ENCODE peak calls at places on chromosomes 16 and 17, in ten cellular contexts. A, Z, S, K, B, J, I, V, Q and W are unnamed samples.

GRCh38 chr16:7367309-7367708 is 34.7 kb downstream of the RBFOX1 start:
- DNase-seq in A (no peak), Z (no peak), S (no peak), K (no peak), B (no peak), J (no peak), I (no peak), V (no peak), Q (no peak), W (no peak)

GRCh38 chr17:50476545-50477315 is 1.9 kb upstream of the RSAD1 start:
- DNase-seq in A (no peak), Z (no peak), S (no peak), K (peak), B (no peak), J (no peak), I (no peak), V (no peak), Q (peak), W (no peak)

GRCh38 chr17:33667671-33668070 is 374.6 kb upstream of the ASIC2 start:
- DNase-seq in A (peak), Z (no peak), S (no peak), K (peak), B (no peak), J (peak), I (no peak), V (no peak), Q (no peak), W (no peak)

GRCh38 chr16:27258241-27258734 is 10.3 kb downstream of the NSMCE1 start:
- DNase-seq in A (no peak), Z (no peak), S (peak), K (no peak), B (no peak), J (no peak), I (no peak), V (no peak), Q (no peak), W (no peak)

GRCh38 chr17:81387235-81388060 is 7.8 kb upstream of the BAHCC1 start:
- DNase-seq in A (peak), Z (peak), S (no peak), K (peak), B (peak), J (peak), I (no peak), V (no peak), Q (peak), W (no peak)

GRCh38 chr16:71526111-71526998 is at the start of gene CHST4:
- DNase-seq in A (peak), Z (no peak), S (peak), K (peak), B (no peak), J (no peak), I (no peak), V (no peak), Q (no peak), W (peak)

GRCh38 chr16:1173778-1174451 is 21.0 kb downstream of the CACNA1H start:
- DNase-seq in A (no peak), Z (no peak), S (no peak), K (no peak), B (no peak), J (no peak), I (no peak), V (no peak), Q (no peak), W (no peak)

GRCh38 chr17:56131431-56131830 is 21.8 kb upstream of the ANKFN1 start:
- DNase-seq in A (no peak), Z (no peak), S (no peak), K (no peak), B (no peak), J (no peak), I (no peak), V (no peak), Q (no peak), W (no peak)

GRCh38 chr17:50603340-50603739 is 31.3 kb upstream of the ABCC3 start:
- DNase-seq in A (no peak), Z (no peak), S (no peak), K (no peak), B (no peak), J (no peak), I (no peak), V (no peak), Q (no peak), W (no peak)

GRCh38 chr16:54244061-54244886 is 42.3 kb downstream of the IRX3 start:
- DNase-seq in A (no peak), Z (no peak), S (no peak), K (no peak), B (no peak), J (no peak), I (no peak), V (no peak), Q (no peak), W (no peak)

GRCh38 chr17:67830440-67830839 is 5.1 kb downstream of the BPTF start:
- DNase-seq in A (no peak), Z (no peak), S (no peak), K (no peak), B (peak), J (no peak), I (no peak), V (no peak), Q (no peak), W (no peak)

GRCh38 chr16:52597772-52598483 is 51.0 kb upstream of the TOX3 start:
- DNase-seq in A (no peak), Z (peak), S (no peak), K (no peak), B (no peak), J (no peak), I (no peak), V (no peak), Q (peak), W (no peak)

GRCh38 chr17:33381201-33381600 is 88.1 kb upstream of the ASIC2 start:
- DNase-seq in A (no peak), Z (no peak), S (no peak), K (no peak), B (no peak), J (peak), I (no peak), V (no peak), Q (no peak), W (no peak)

GRCh38 chr17:81031571-81032550 is 3.1 kb upstream of the BAIAP2 start:
- DNase-seq in A (no peak), Z (no peak), S (no peak), K (no peak), B (no peak), J (no peak), I (no peak), V (no peak), Q (no peak), W (no peak)

GRCh38 chr17:8453326-8453725 is 17.6 kb downstream of the NDEL1 start:
- DNase-seq in A (no peak), Z (no peak), S (no peak), K (no peak), B (no peak), J (no peak), I (no peak), V (no peak), Q (no peak), W (no peak)

GRCh38 chr17:81665205-81666091 is 957 bp downstream of the OXLD1 start:
- DNase-seq in A (no peak), Z (no peak), S (no peak), K (no peak), B (no peak), J (no peak), I (no peak), V (no peak), Q (peak), W (no peak)

GRCh38 chr17:28552201-28552999 is at the start of gene UNC119:
- DNase-seq in A (peak), Z (peak), S (peak), K (peak), B (peak), J (peak), I (no peak), V (peak), Q (peak), W (peak)

GRCh38 chr17:33580215-33580614 is 287.1 kb upstream of the ASIC2 start:
- DNase-seq in A (no peak), Z (no peak), S (no peak), K (no peak), B (no peak), J (no peak), I (no peak), V (no peak), Q (no peak), W (no peak)

GRCh38 chr17:51422634-51423033 is 162.3 kb downstream of the UTP18 start:
- DNase-seq in A (no peak), Z (no peak), S (no peak), K (no peak), B (no peak), J (no peak), I (no peak), V (no peak), Q (no peak), W (no peak)

GRCh38 chr17:1928976-1929375 is 96.2 kb downstream of the RTN4RL1 start:
- DNase-seq in A (no peak), Z (no peak), S (no peak), K (no peak), B (no peak), J (peak), I (no peak), V (no peak), Q (no peak), W (no peak)

GRCh38 chr16:11258553-11259287 is 2.7 kb upstream of the SOCS1 start:
- DNase-seq in A (peak), Z (peak), S (peak), K (peak), B (peak), J (peak), I (no peak), V (peak), Q (peak), W (no peak)

GRCh38 chr16:87152221-87152755 is 164.9 kb downstream of the C16orf95 start:
- DNase-seq in A (no peak), Z (no peak), S (no peak), K (no peak), B (no peak), J (no peak), I (no peak), V (no peak), Q (no peak), W (no peak)

GRCh38 chr17:72619976-72620650 is 472.4 kb downstream of the SLC39A11 start:
- DNase-seq in A (no peak), Z (no peak), S (no peak), K (no peak), B (no peak), J (no peak), I (no peak), V (no peak), Q (no peak), W (no peak)

GRCh38 chr16:8893426-8893825 is 11.3 kb downstream of the LITAFD start:
- DNase-seq in A (no peak), Z (no peak), S (no peak), K (no peak), B (no peak), J (no peak), I (no peak), V (no peak), Q (no peak), W (no peak)

GRCh38 chr17:7851438-7852261 is 3.2 kb upstream of the TMEM88 start:
- DNase-seq in A (peak), Z (peak), S (peak), K (peak), B (peak), J (peak), I (no peak), V (peak), Q (peak), W (peak)

GRCh38 chr16:64590516-64590915 is 531.3 kb downstream of the CDH11 start:
- DNase-seq in A (no peak), Z (no peak), S (no peak), K (no peak), B (no peak), J (no peak), I (no peak), V (no peak), Q (no peak), W (no peak)

GRCh38 chr16:2365895-2366294 is 25.4 kb upstream of the ABCA3 start:
- DNase-seq in A (no peak), Z (no peak), S (no peak), K (peak), B (no peak), J (no peak), I (no peak), V (no peak), Q (no peak), W (no peak)

GRCh38 chr17:7130626-7131467 is 16.2 kb upstream of the ASGR2 start:
- DNase-seq in A (no peak), Z (no peak), S (no peak), K (no peak), B (peak), J (no peak), I (no peak), V (no peak), Q (peak), W (no peak)

GRCh38 chr16:35207059-35207999 is 1747.9 kb downstream of the TP53TG3F start:
- DNase-seq in A (no peak), Z (no peak), S (no peak), K (no peak), B (no peak), J (peak), I (no peak), V (no peak), Q (peak), W (no peak)

GRCh38 chr16:81003610-81004460 is 2.9 kb downstream of the CMC2 start:
- DNase-seq in A (no peak), Z (no peak), S (no peak), K (no peak), B (peak), J (no peak), I (no peak), V (no peak), Q (no peak), W (no peak)

GRCh38 chr16:24493859-24494258 is 45.5 kb upstream of the RBBP6 start:
- DNase-seq in A (no peak), Z (no peak), S (no peak), K (no peak), B (no peak), J (no peak), I (no peak), V (no peak), Q (no peak), W (peak)

GRCh38 chr17:75771334-75772281 is 6.6 kb upstream of the GALK1 start:
- DNase-seq in A (no peak), Z (no peak), S (peak), K (peak), B (no peak), J (no peak), I (no peak), V (no peak), Q (no peak), W (no peak)

GRCh38 chr16:28879261-28879840 is 1.1 kb downstream of the ATP2A1 start:
- DNase-seq in A (no peak), Z (no peak), S (no peak), K (no peak), B (no peak), J (no peak), I (no peak), V (no peak), Q (no peak), W (no peak)
- TF ChIP-seq POLR2A in A (no peak), Z (no peak), S (no peak), K (no peak), B (no peak), J (no peak), I (peak), V (no peak), Q (no peak), W (no peak)

DNA sequence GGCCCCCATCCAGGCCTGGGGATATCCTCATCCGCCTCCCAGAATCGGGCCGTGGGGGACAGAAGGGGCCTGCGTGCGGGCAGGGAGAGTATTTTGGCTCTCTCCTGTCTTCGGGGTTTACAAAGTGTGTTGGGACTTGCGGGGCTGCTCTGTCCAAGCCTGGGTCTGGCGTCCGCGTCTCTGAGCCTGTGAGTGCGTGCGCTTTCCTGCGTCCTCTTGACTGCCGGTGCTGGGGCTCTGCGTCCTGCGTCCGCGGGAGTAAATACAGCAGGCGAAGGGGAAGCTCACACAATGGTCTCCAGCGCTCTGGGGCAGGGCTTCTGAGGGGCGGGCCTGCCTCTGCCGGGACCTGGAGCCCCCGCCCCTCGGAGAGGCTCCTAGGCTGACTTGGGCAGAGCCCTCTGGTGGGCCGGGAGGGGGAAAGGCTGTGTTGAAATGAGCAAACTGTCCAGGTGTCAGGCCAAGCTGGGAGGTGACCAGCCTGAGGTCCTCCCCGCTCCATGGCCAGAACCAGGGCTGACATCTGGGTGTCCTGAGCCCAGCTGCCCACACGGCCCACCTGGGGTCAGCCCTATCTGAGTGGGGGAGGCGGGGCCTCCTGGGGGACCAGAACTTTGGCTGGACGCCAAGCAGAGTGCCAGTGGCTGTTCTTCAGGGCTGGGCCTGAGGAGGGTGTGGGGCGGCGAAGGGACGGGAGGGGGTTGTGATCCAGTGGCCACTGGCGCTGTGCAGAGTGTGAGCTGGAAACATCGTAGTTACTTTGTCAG is 233.6 kb downstream of the SEC14L1 start:
- DNase-seq in A (peak), Z (peak), S (peak), K (peak), B (peak), J (peak), I (no peak), V (peak), Q (peak), W (no peak)
- TF ChIP-seq POLR2A in A (peak), Z (no peak), S (peak), K (peak), B (peak), J (peak), I (no peak), V (peak), Q (peak), W (no peak)

DNA sequence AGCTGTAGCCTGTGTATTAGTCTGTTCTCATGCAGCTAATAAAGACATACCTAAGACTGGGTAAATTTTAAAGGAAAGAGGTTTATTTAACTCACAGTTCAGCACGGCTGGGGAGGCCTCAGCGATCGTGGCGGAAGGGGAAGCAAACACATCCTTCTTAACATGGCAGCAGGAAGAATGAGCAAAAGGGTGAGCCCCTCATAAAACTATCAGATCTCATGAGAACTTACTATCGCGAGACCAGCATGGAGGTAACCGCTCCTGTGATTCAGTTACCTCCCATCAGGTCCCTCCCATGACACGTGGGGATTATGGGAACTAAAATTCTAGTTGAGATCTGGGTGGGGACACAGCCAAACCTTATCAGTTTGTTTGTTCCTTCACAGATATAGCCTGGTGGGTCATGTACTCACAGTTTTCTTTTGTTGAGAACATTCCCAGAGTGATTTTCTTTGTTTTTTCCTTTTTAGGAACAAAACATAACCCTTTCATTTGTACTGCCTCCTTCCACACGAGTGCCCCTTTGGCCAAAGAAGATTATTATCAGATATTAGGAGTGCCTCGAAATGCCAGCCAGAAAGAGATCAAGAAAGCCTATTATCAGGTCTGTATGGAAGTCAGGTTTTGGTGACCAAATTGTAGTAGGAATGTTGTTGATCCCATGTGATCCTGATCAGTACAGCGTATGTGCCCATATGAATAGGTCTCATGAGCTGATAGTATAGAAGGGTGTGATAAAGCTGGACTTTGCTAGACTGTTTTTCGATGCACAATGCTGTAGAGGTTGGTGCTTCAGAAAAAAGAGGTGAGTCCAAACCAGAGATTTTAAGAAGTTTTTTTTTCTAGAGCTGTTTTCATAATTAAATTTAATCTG is 8.5 kb downstream of the DNAJA3 start:
- DNase-seq in A (no peak), Z (no peak), S (no peak), K (no peak), B (no peak), J (no peak), I (no peak), V (no peak), Q (no peak), W (no peak)
- TF ChIP-seq POLR2A in A (no peak), Z (no peak), S (no peak), K (no peak), B (no peak), J (no peak), I (no peak), V (no peak), Q (no peak), W (no peak)

GRCh38 chr16:31134625-31135534 is 647 bp downstream of the PRSS8 start:
- DNase-seq in A (no peak), Z (peak), S (peak), K (no peak), B (no peak), J (no peak), I (no peak), V (no peak), Q (peak), W (no peak)
- TF ChIP-seq POLR2A in A (no peak), Z (no peak), S (no peak), K (no peak), B (no peak), J (no peak), I (no peak), V (no peak), Q (peak), W (no peak)

DNA sequence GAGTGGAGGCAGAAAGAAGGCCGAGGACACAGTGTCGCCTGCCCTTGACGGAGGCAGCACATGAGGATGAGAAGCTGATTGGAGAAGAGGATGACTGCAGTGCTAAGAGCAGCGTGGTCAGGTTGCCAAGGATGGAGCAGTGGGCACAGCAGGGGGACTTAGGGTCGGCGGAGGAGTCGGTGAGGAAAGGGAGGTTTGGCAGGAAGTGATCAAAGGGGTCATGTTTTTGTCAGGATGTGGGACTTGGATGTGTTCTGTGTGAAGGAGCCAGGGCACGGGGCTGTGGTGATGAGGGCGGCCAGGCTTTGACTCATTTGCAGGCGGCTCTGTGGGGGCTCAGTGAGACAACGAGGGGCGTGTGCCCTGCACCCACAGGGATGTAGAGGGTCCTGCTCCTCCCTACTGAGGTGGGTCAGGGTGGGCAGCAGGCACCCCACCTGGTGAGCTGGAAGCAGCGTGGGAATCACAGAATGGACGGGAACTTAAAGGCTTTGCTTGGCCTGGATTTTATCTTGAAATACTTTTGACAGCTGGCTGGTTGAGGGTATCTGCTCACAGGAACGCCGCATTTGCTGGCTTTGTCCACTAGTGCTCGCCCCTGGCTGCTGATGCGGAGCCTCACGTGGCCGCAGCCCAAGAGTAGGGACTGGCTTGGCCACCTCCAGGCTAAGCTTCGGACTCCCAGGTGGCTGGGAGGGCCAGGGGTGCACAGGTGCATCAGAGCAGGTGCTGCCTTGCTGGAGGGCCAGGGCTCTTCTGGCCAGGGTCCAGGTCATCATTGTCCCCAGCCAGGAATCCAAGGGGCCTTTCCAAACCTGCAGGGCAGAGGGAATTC is 6.0 kb downstream of the MPG start:
- DNase-seq in A (no peak), Z (no peak), S (no peak), K (no peak), B (no peak), J (no peak), I (no peak), V (no peak), Q (no peak), W (no peak)
- TF ChIP-seq POLR2A in A (no peak), Z (no peak), S (no peak), K (no peak), B (no peak), J (no peak), I (no peak), V (no peak), Q (no peak), W (no peak)